ENCODE peak calls at places on chromosomes 11 and 22, in nine cellular contexts. One of them, this sample, is unnamed.

GRCh38 chr22:35684270-35684700 is 33.4 kb upstream of the APOL5 start:
- DNase-seq in RCC 7860: no peak
- DNase-seq in CD4-positive, alpha-beta memory T cell: no peak
- DNase-seq in HS-5: no peak
- DNase-seq in GM06990: no peak
- DNase-seq in activated naive CD8-positive, alpha-beta T cell treated with anti-CD3 and anti-CD28 coated beads, Interleukin-2, amount 50 U/mL, for 24 hours: no peak
- DNase-seq in AG20443: peak
- DNase-seq in stimulated activated effector memory CD8-positive, alpha-beta T cell treated with anti-CD3 and anti-CD28 coated beads, Interleukin-12 subunit alpha, Interleukin-12 subunit beta, amount 100 ng/mL, for 72 hours: peak
- DNase-seq in HL-60: no peak
- DNase-seq in this sample: peak

GRCh38 chr11:129589190-129589589 is 213.5 kb downstream of the BARX2 start:
- DNase-seq in GM06990: no peak
- DNase-seq in RCC 7860: no peak
- DNase-seq in HS-5: no peak
- DNase-seq in HL-60: no peak
- DNase-seq in CD4-positive, alpha-beta memory T cell: no peak
- DNase-seq in activated naive CD8-positive, alpha-beta T cell treated with anti-CD3 and anti-CD28 coated beads, Interleukin-2, amount 50 U/mL, for 24 hours: no peak
- DNase-seq in AG20443: no peak
- DNase-seq in stimulated activated effector memory CD8-positive, alpha-beta T cell treated with anti-CD3 and anti-CD28 coated beads, Interleukin-12 subunit alpha, Interleukin-12 subunit beta, amount 100 ng/mL, for 72 hours: no peak
- DNase-seq in this sample: no peak

GRCh38 chr11:8252946-8253345 is 10.7 kb downstream of the LMO1 start:
- DNase-seq in activated naive CD8-positive, alpha-beta T cell treated with anti-CD3 and anti-CD28 coated beads, Interleukin-2, amount 50 U/mL, for 24 hours: no peak
- DNase-seq in RCC 7860: no peak
- DNase-seq in CD4-positive, alpha-beta memory T cell: no peak
- DNase-seq in HL-60: no peak
- DNase-seq in GM06990: no peak
- DNase-seq in AG20443: no peak
- DNase-seq in HS-5: no peak
- DNase-seq in stimulated activated effector memory CD8-positive, alpha-beta T cell treated with anti-CD3 and anti-CD28 coated beads, Interleukin-12 subunit alpha, Interleukin-12 subunit beta, amount 100 ng/mL, for 72 hours: no peak
- DNase-seq in this sample: no peak

GRCh38 chr11:110287537-110287936 is 8.9 kb downstream of the RDX start:
- DNase-seq in GM06990: no peak
- DNase-seq in stimulated activated effector memory CD8-positive, alpha-beta T cell treated with anti-CD3 and anti-CD28 coated beads, Interleukin-12 subunit alpha, Interleukin-12 subunit beta, amount 100 ng/mL, for 72 hours: no peak
- DNase-seq in activated naive CD8-positive, alpha-beta T cell treated with anti-CD3 and anti-CD28 coated beads, Interleukin-2, amount 50 U/mL, for 24 hours: no peak
- DNase-seq in RCC 7860: no peak
- DNase-seq in HS-5: no peak
- DNase-seq in HL-60: no peak
- DNase-seq in AG20443: no peak
- DNase-seq in CD4-positive, alpha-beta memory T cell: no peak
- DNase-seq in this sample: no peak

GRCh38 chr11:19519912-19520641 is 192.6 kb upstream of the NAV2 start:
- DNase-seq in AG20443: no peak
- DNase-seq in CD4-positive, alpha-beta memory T cell: no peak
- DNase-seq in HL-60: no peak
- DNase-seq in GM06990: no peak
- DNase-seq in RCC 7860: no peak
- DNase-seq in activated naive CD8-positive, alpha-beta T cell treated with anti-CD3 and anti-CD28 coated beads, Interleukin-2, amount 50 U/mL, for 24 hours: no peak
- DNase-seq in HS-5: no peak
- DNase-seq in stimulated activated effector memory CD8-positive, alpha-beta T cell treated with anti-CD3 and anti-CD28 coated beads, Interleukin-12 subunit alpha, Interleukin-12 subunit beta, amount 100 ng/mL, for 72 hours: no peak
- DNase-seq in this sample: no peak

GRCh38 chr11:57219021-57219627 is 17.9 kb downstream of the APLNR start:
- DNase-seq in GM06990: no peak
- DNase-seq in activated naive CD8-positive, alpha-beta T cell treated with anti-CD3 and anti-CD28 coated beads, Interleukin-2, amount 50 U/mL, for 24 hours: no peak
- DNase-seq in CD4-positive, alpha-beta memory T cell: no peak
- DNase-seq in RCC 7860: no peak
- DNase-seq in HS-5: no peak
- DNase-seq in stimulated activated effector memory CD8-positive, alpha-beta T cell treated with anti-CD3 and anti-CD28 coated beads, Interleukin-12 subunit alpha, Interleukin-12 subunit beta, amount 100 ng/mL, for 72 hours: no peak
- DNase-seq in AG20443: peak
- DNase-seq in HL-60: peak
- DNase-seq in this sample: peak

GRCh38 chr11:114762437-114762836 is 84.1 kb downstream of the NXPE2 start:
- DNase-seq in HL-60: peak
- DNase-seq in AG20443: peak
- DNase-seq in GM06990: no peak
- DNase-seq in activated naive CD8-positive, alpha-beta T cell treated with anti-CD3 and anti-CD28 coated beads, Interleukin-2, amount 50 U/mL, for 24 hours: peak
- DNase-seq in stimulated activated effector memory CD8-positive, alpha-beta T cell treated with anti-CD3 and anti-CD28 coated beads, Interleukin-12 subunit alpha, Interleukin-12 subunit beta, amount 100 ng/mL, for 72 hours: no peak
- DNase-seq in RCC 7860: peak
- DNase-seq in HS-5: no peak
- DNase-seq in CD4-positive, alpha-beta memory T cell: no peak
- DNase-seq in this sample: peak

GRCh38 chr22:37267128-37267587 is 15.2 kb upstream of the CYTH4 start:
- DNase-seq in stimulated activated effector memory CD8-positive, alpha-beta T cell treated with anti-CD3 and anti-CD28 coated beads, Interleukin-12 subunit alpha, Interleukin-12 subunit beta, amount 100 ng/mL, for 72 hours: peak
- DNase-seq in activated naive CD8-positive, alpha-beta T cell treated with anti-CD3 and anti-CD28 coated beads, Interleukin-2, amount 50 U/mL, for 24 hours: peak
- DNase-seq in CD4-positive, alpha-beta memory T cell: peak
- DNase-seq in HL-60: peak
- DNase-seq in AG20443: peak
- DNase-seq in GM06990: peak
- DNase-seq in RCC 7860: peak
- DNase-seq in HS-5: no peak
- DNase-seq in this sample: no peak

GRCh38 chr11:66694732-66695207 is 17.1 kb upstream of the RBM4B start:
- DNase-seq in HL-60: peak
- DNase-seq in activated naive CD8-positive, alpha-beta T cell treated with anti-CD3 and anti-CD28 coated beads, Interleukin-2, amount 50 U/mL, for 24 hours: peak
- DNase-seq in stimulated activated effector memory CD8-positive, alpha-beta T cell treated with anti-CD3 and anti-CD28 coated beads, Interleukin-12 subunit alpha, Interleukin-12 subunit beta, amount 100 ng/mL, for 72 hours: peak
- DNase-seq in GM06990: peak
- DNase-seq in AG20443: peak
- DNase-seq in HS-5: peak
- DNase-seq in RCC 7860: peak
- DNase-seq in CD4-positive, alpha-beta memory T cell: peak
- DNase-seq in this sample: peak

GRCh38 chr11:103322861-103323260 is 213.6 kb downstream of the DYNC2H1 start:
- DNase-seq in stimulated activated effector memory CD8-positive, alpha-beta T cell treated with anti-CD3 and anti-CD28 coated beads, Interleukin-12 subunit alpha, Interleukin-12 subunit beta, amount 100 ng/mL, for 72 hours: no peak
- DNase-seq in CD4-positive, alpha-beta memory T cell: no peak
- DNase-seq in HL-60: no peak
- DNase-seq in HS-5: no peak
- DNase-seq in activated naive CD8-positive, alpha-beta T cell treated with anti-CD3 and anti-CD28 coated beads, Interleukin-2, amount 50 U/mL, for 24 hours: no peak
- DNase-seq in RCC 7860: no peak
- DNase-seq in GM06990: no peak
- DNase-seq in AG20443: no peak
- DNase-seq in this sample: no peak

GRCh38 chr11:35179466-35180135 is 40.6 kb downstream of the CD44 start:
- DNase-seq in HL-60: no peak
- DNase-seq in RCC 7860: no peak
- DNase-seq in GM06990: no peak
- DNase-seq in stimulated activated effector memory CD8-positive, alpha-beta T cell treated with anti-CD3 and anti-CD28 coated beads, Interleukin-12 subunit alpha, Interleukin-12 subunit beta, amount 100 ng/mL, for 72 hours: no peak
- DNase-seq in AG20443: peak
- DNase-seq in activated naive CD8-positive, alpha-beta T cell treated with anti-CD3 and anti-CD28 coated beads, Interleukin-2, amount 50 U/mL, for 24 hours: no peak
- DNase-seq in CD4-positive, alpha-beta memory T cell: no peak
- DNase-seq in HS-5: no peak
- DNase-seq in this sample: no peak

GRCh38 chr11:61392991-61393595 is 706 bp downstream of the TMEM216 start:
- DNase-seq in activated naive CD8-positive, alpha-beta T cell treated with anti-CD3 and anti-CD28 coated beads, Interleukin-2, amount 50 U/mL, for 24 hours: peak
- DNase-seq in HS-5: no peak
- DNase-seq in HL-60: no peak
- DNase-seq in AG20443: peak
- DNase-seq in GM06990: no peak
- DNase-seq in RCC 7860: no peak
- DNase-seq in stimulated activated effector memory CD8-positive, alpha-beta T cell treated with anti-CD3 and anti-CD28 coated beads, Interleukin-12 subunit alpha, Interleukin-12 subunit beta, amount 100 ng/mL, for 72 hours: no peak
- DNase-seq in CD4-positive, alpha-beta memory T cell: peak
- DNase-seq in this sample: peak

GRCh38 chr11:82365351-82365750 is 368.3 kb downstream of the FAM181B start:
- DNase-seq in stimulated activated effector memory CD8-positive, alpha-beta T cell treated with anti-CD3 and anti-CD28 coated beads, Interleukin-12 subunit alpha, Interleukin-12 subunit beta, amount 100 ng/mL, for 72 hours: no peak
- DNase-seq in CD4-positive, alpha-beta memory T cell: no peak
- DNase-seq in AG20443: no peak
- DNase-seq in GM06990: no peak
- DNase-seq in HL-60: no peak
- DNase-seq in RCC 7860: no peak
- DNase-seq in HS-5: no peak
- DNase-seq in activated naive CD8-positive, alpha-beta T cell treated with anti-CD3 and anti-CD28 coated beads, Interleukin-2, amount 50 U/mL, for 24 hours: no peak
- DNase-seq in this sample: no peak

GRCh38 chr11:70159612-70160570 is 43.2 kb upstream of the FADD start:
- DNase-seq in stimulated activated effector memory CD8-positive, alpha-beta T cell treated with anti-CD3 and anti-CD28 coated beads, Interleukin-12 subunit alpha, Interleukin-12 subunit beta, amount 100 ng/mL, for 72 hours: no peak
- DNase-seq in RCC 7860: peak
- DNase-seq in HS-5: no peak
- DNase-seq in GM06990: no peak
- DNase-seq in activated naive CD8-positive, alpha-beta T cell treated with anti-CD3 and anti-CD28 coated beads, Interleukin-2, amount 50 U/mL, for 24 hours: no peak
- DNase-seq in CD4-positive, alpha-beta memory T cell: no peak
- DNase-seq in AG20443: peak
- DNase-seq in HL-60: no peak
- DNase-seq in this sample: peak

GRCh38 chr11:35177370-35177769 is 38.4 kb downstream of the CD44 start:
- DNase-seq in HL-60: no peak
- DNase-seq in GM06990: no peak
- DNase-seq in stimulated activated effector memory CD8-positive, alpha-beta T cell treated with anti-CD3 and anti-CD28 coated beads, Interleukin-12 subunit alpha, Interleukin-12 subunit beta, amount 100 ng/mL, for 72 hours: no peak
- DNase-seq in CD4-positive, alpha-beta memory T cell: peak
- DNase-seq in HS-5: no peak
- DNase-seq in activated naive CD8-positive, alpha-beta T cell treated with anti-CD3 and anti-CD28 coated beads, Interleukin-2, amount 50 U/mL, for 24 hours: no peak
- DNase-seq in AG20443: no peak
- DNase-seq in RCC 7860: no peak
- DNase-seq in this sample: no peak

GRCh38 chr11:33542921-33543320 is 157.7 kb downstream of the C11orf91 start:
- DNase-seq in HS-5: no peak
- DNase-seq in activated naive CD8-positive, alpha-beta T cell treated with anti-CD3 and anti-CD28 coated beads, Interleukin-2, amount 50 U/mL, for 24 hours: peak
- DNase-seq in HL-60: peak
- DNase-seq in stimulated activated effector memory CD8-positive, alpha-beta T cell treated with anti-CD3 and anti-CD28 coated beads, Interleukin-12 subunit alpha, Interleukin-12 subunit beta, amount 100 ng/mL, for 72 hours: no peak
- DNase-seq in CD4-positive, alpha-beta memory T cell: peak
- DNase-seq in RCC 7860: no peak
- DNase-seq in GM06990: no peak
- DNase-seq in AG20443: peak
- DNase-seq in this sample: peak

GRCh38 chr11:82978422-82979099 is 77.0 kb downstream of the DDIAS start:
- DNase-seq in RCC 7860: peak
- DNase-seq in CD4-positive, alpha-beta memory T cell: no peak
- DNase-seq in AG20443: peak
- DNase-seq in HS-5: peak
- DNase-seq in HL-60: no peak
- DNase-seq in GM06990: no peak
- DNase-seq in stimulated activated effector memory CD8-positive, alpha-beta T cell treated with anti-CD3 and anti-CD28 coated beads, Interleukin-12 subunit alpha, Interleukin-12 subunit beta, amount 100 ng/mL, for 72 hours: peak
- DNase-seq in activated naive CD8-positive, alpha-beta T cell treated with anti-CD3 and anti-CD28 coated beads, Interleukin-2, amount 50 U/mL, for 24 hours: no peak
- DNase-seq in this sample: peak

GRCh38 chr11:116420770-116421528 is 351.8 kb downstream of the BUD13 start:
- DNase-seq in CD4-positive, alpha-beta memory T cell: no peak
- DNase-seq in activated naive CD8-positive, alpha-beta T cell treated with anti-CD3 and anti-CD28 coated beads, Interleukin-2, amount 50 U/mL, for 24 hours: no peak
- DNase-seq in RCC 7860: no peak
- DNase-seq in HL-60: no peak
- DNase-seq in GM06990: no peak
- DNase-seq in HS-5: no peak
- DNase-seq in stimulated activated effector memory CD8-positive, alpha-beta T cell treated with anti-CD3 and anti-CD28 coated beads, Interleukin-12 subunit alpha, Interleukin-12 subunit beta, amount 100 ng/mL, for 72 hours: no peak
- DNase-seq in AG20443: no peak
- DNase-seq in this sample: peak

GRCh38 chr22:39290248-39290720 is 29.1 kb downstream of the RPL3 start:
- DNase-seq in HL-60: no peak
- DNase-seq in AG20443: no peak
- DNase-seq in CD4-positive, alpha-beta memory T cell: no peak
- DNase-seq in stimulated activated effector memory CD8-positive, alpha-beta T cell treated with anti-CD3 and anti-CD28 coated beads, Interleukin-12 subunit alpha, Interleukin-12 subunit beta, amount 100 ng/mL, for 72 hours: no peak
- DNase-seq in activated naive CD8-positive, alpha-beta T cell treated with anti-CD3 and anti-CD28 coated beads, Interleukin-2, amount 50 U/mL, for 24 hours: no peak
- DNase-seq in GM06990: no peak
- DNase-seq in RCC 7860: no peak
- DNase-seq in HS-5: no peak
- DNase-seq in this sample: peak